ENCODE peak calls at places on chromosome 15, in seven cellular contexts. D, P, U, V, X, F and T are unnamed samples.
A peak's percentile ranks its signal among the peaks of the same experiment; 100 is the strongest.

GRCh38 chr15:78751602-78751979 is 59.7 kb downstream of the ADAMTS7 start:
- DNase-seq in D (no peak), P (no peak), U (no peak), V (no peak), X (no peak), F (no peak), T (no peak)

GRCh38 chr15:90095521-90095959 is 6.7 kb downstream of the IDH2 start:
- DNase-seq in D (no peak), P (no peak), U (peak; percentile 96), V (no peak), X (no peak), F (no peak), T (no peak)

GRCh38 chr15:45212493-45212892 is 24.7 kb upstream of the SHF start:
- DNase-seq in D (no peak), P (no peak), U (no peak), V (no peak), X (no peak), F (no peak), T (no peak)

GRCh38 chr15:89017370-89018066 is 70.7 kb upstream of the ABHD2 start:
- DNase-seq in D (peak; percentile 84), P (peak; percentile 84), U (peak; percentile 81), V (peak; percentile 48), X (peak; percentile 86), F (peak; percentile 81), T (peak; percentile 95)

GRCh38 chr15:73051402-73051810 is 857 bp upstream of the NEO1 start:
- DNase-seq in D (no peak), P (no peak), U (no peak), V (no peak), X (no peak), F (peak; percentile 44), T (no peak)

GRCh38 chr15:45790325-45790943 is 155.6 kb downstream of the SQOR start:
- DNase-seq in D (no peak), P (peak; percentile 10), U (peak; percentile 38), V (no peak), X (peak; percentile 46), F (no peak), T (no peak)

GRCh38 chr15:40114218-40114617 is 5.5 kb upstream of the BMF start:
- DNase-seq in D (no peak), P (no peak), U (no peak), V (no peak), X (no peak), F (no peak), T (no peak)

GRCh38 chr15:77578641-77579372 is 53.9 kb downstream of the LINGO1 start:
- DNase-seq in D (no peak), P (no peak), U (peak; percentile 25), V (no peak), X (no peak), F (no peak), T (no peak)

GRCh38 chr15:81531971-81532370 is 158.0 kb upstream of the TMC3 start:
- DNase-seq in D (no peak), P (no peak), U (no peak), V (no peak), X (no peak), F (no peak), T (no peak)

GRCh38 chr15:51129513-51130197 is 34.9 kb upstream of the TNFAIP8L3 start:
- DNase-seq in D (no peak), P (no peak), U (no peak), V (no peak), X (peak; percentile 37), F (no peak), T (no peak)

GRCh38 chr15:88247914-88248313 is 8.6 kb downstream of the NTRK3 start:
- DNase-seq in D (no peak), P (no peak), U (no peak), V (no peak), X (no peak), F (no peak), T (no peak)

GRCh38 chr15:74144153-74144775 is 13.9 kb downstream of the ISLR2 start:
- DNase-seq in D (no peak), P (peak; percentile 68), U (no peak), V (no peak), X (no peak), F (no peak), T (no peak)

DNA sequence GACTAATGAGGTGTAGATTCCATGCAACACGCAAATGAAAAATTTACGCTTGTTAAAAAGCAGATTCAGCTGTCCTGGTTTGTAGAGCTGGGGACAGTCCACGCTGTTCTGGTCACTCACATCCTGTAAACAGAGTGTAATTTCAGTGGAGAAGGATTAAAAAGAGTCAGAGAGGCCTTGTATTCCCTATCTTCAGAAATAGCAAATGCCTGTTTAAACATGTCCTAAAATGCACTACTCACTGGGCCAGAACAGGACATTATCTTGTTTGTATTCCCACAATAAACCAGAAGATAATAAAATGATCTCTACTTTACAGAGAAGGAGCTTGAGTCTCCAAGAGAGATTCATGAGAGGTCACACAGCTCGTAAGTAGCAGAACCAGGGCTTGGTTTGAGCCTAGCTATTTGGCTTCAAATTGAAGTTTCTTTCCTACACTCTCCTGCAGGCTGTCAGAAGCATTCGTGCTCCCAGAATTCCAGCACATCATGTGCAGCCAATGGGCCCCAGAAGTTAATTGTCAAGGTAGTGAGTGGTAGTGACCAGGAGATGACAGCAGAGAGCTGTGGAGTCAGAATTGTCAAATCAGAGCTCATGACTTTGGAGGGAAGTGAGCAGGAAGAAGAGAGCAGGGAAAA is 242.5 kb downstream of the ATP8B4 start:
- DNase-seq in D (no peak), P (peak; percentile 37), U (peak; percentile 10), V (no peak), X (peak; percentile 24), F (peak; percentile 45), T (no peak)
- H3K27ac ChIP-seq in D (no peak overlapping the region), P (no peak overlapping the region), U (no peak overlapping the region), V (no peak overlapping the region), X (peak overlapping the region; percentile 78), F (peak overlapping the region; percentile 97), T (peak overlapping the region; percentile 74)

DNA sequence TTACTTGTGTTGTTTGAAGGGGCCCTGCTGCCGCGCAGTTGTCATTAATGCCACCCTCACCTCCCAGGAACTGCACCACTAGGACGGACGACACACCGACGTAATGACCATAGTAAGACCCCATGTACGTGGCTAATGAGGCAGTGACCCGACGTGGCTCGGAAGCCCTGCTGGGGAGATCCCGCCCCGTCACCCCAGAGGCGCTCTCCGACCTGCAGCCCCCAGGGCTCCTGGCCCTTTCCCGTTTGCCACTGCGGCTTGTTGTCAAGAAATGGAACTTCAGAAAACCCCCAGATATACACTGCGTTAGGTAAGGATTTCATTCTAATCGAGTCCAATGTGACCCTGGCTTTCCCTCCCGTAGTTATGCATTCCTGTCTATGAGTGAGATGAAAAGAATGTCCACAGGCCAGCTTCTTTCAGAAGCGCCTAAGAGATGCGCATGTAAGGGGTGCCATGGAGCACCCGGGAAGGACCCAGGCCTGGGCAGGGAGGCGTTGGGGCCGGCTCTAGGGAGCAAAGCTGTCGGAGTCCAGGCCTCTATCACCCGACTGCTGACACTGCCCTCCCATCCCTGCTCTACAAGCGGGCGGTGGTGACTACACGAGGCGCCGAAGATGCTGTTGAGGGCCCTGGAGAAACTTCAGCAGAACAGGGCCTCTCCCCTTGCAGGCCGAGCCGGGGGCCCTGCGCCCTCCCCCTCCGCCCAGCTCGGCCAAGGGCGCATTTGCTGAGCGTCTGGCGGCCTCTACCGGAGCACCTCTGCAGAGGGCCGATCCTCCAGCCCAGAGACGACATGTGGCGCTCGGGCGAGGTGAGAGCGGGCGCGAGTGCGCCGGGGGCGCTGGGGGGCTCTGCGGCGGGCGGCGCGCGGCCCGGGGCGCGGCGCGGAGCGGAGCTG is at the start of gene GABRA5:
- DNase-seq in D (no peak), P (peak; percentile 86), U (no peak), V (no peak), X (peak; percentile 70), F (no peak), T (no peak)
- H3K4me3 ChIP-seq in D (no peak within 1 kb of the TSS), P (peak within 1 kb of the TSS; percentile 71), U (no peak within 1 kb of the TSS), V (peak within 1 kb of the TSS; percentile 48), X (peak within 1 kb of the TSS; percentile 23), F (no peak within 1 kb of the TSS), T (peak within 1 kb of the TSS; percentile 53)

GRCh38 chr15:76169792-76170425 is 110.1 kb downstream of the TMEM266 start:
- DNase-seq in D (no peak), P (no peak), U (no peak), V (no peak), X (no peak), F (no peak), T (no peak)

GRCh38 chr15:76168237-76168984 is 108.6 kb downstream of the TMEM266 start:
- DNase-seq in D (no peak), P (no peak), U (no peak), V (no peak), X (no peak), F (no peak), T (no peak)

GRCh38 chr15:76165951-76166350 is 106.2 kb downstream of the TMEM266 start:
- DNase-seq in D (no peak), P (no peak), U (no peak), V (no peak), X (no peak), F (no peak), T (no peak)

GRCh38 chr15:76170426-76170800 is 110.6 kb downstream of the TMEM266 start:
- DNase-seq in D (no peak), P (no peak), U (no peak), V (no peak), X (no peak), F (no peak), T (no peak)

DNA sequence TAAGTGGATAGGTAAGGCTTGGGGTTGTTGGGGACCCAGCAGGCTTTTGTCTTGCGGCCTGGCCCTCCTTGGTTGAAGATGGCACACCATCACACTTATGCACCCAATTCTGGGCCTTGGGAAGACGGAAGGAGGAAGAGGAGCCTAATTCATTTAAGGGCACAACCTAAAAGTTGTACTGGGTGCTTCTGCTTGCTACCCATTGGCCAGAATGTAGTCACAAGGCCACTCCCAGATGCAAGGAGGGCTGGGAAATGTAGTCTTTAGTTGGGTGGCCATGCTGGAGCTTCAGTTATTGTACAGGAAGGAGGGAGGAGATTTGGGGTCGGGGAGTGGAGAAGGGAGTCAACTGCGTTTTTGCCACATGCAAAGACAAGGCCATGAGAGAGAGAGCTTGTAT is 109.2 kb downstream of the TMEM266 start:
- DNase-seq in D (no peak), P (peak; percentile 44), U (no peak), V (no peak), X (no peak), F (no peak), T (no peak)
- H3K27ac ChIP-seq in D (no peak overlapping the region), P (no peak overlapping the region), U (no peak overlapping the region), V (no peak overlapping the region), X (no peak overlapping the region), F (no peak overlapping the region), T (no peak overlapping the region)

GRCh38 chr15:56582785-56583184 is 117.8 kb upstream of the MNS1 start:
- DNase-seq in D (no peak), P (no peak), U (no peak), V (no peak), X (no peak), F (no peak), T (no peak)
- H3K4me3 ChIP-seq in D (no peak overlapping the region), P (no peak overlapping the region), U (no peak overlapping the region), V (no peak overlapping the region), X (no peak overlapping the region), F (no peak overlapping the region), T (no peak overlapping the region)

GRCh38 chr15:69154684-69155083 is 5.8 kb upstream of the GLCE start:
- DNase-seq in D (no peak), P (no peak), U (no peak), V (peak; percentile 71), X (no peak), F (no peak), T (no peak)
- H3K27ac ChIP-seq in D (no peak overlapping the region), P (no peak overlapping the region), U (no peak overlapping the region), V (peak overlapping the region; percentile 60), X (no peak overlapping the region), F (no peak overlapping the region), T (no peak overlapping the region)

GRCh38 chr15:37032091-37032775 is 68.1 kb downstream of the MEIS2 start:
- DNase-seq in D (no peak), P (no peak), U (no peak), V (no peak), X (no peak), F (no peak), T (no peak)
- H3K4me3 ChIP-seq in D (no peak overlapping the region), P (no peak overlapping the region), U (no peak overlapping the region), V (no peak overlapping the region), X (no peak overlapping the region), F (no peak overlapping the region), T (no peak overlapping the region)